ENCODE peak calls at places on chromosomes 3 and 15, in seven cellular contexts. Y is stimulated activated CD8-positive, alpha-beta memory T cell treated with anti-CD3 and anti-CD28 coated beads, Interleukin-7, amount 100 ng/mL, for 1 hour; H is hypothalamus; S is memory B cell; J is NCI-H1417; U is naive thymus-derived CD8-positive, alpha-beta T cell; V is OCI-M1. M is an unnamed sample.
A peak's percentile ranks its signal among the peaks of the same experiment; 100 is the strongest.

GRCh38 chr3:64152100-64152499 is 73.2 kb downstream of the PRICKLE2 start:
- DNase-seq in Y (no peak), H (peak; percentile 58), S (no peak), J (no peak), U (no peak), V (no peak), M (no peak)

GRCh38 chr15:59218099-59218498 is 11.5 kb downstream of the LDHAL6B start:
- DNase-seq in Y (no peak), H (no peak), S (no peak), J (no peak), U (no peak), V (no peak), M (no peak)

GRCh38 chr15:38671675-38672141 is 107.1 kb upstream of the RASGRP1 start:
- DNase-seq in Y (no peak), H (no peak), S (peak; percentile 47), J (no peak), U (peak; percentile 60), V (no peak), M (peak; percentile 26)

GRCh38 chr3:28586325-28586724 is 237.7 kb upstream of the AZI2 start:
- DNase-seq in Y (no peak), H (no peak), S (no peak), J (no peak), U (no peak), V (no peak), M (no peak)

GRCh38 chr3:1613962-1614361 is 484.7 kb upstream of the CNTN4 start:
- DNase-seq in Y (no peak), H (no peak), S (no peak), J (no peak), U (no peak), V (no peak), M (no peak)

GRCh38 chr3:168996622-168997021 is 666.9 kb downstream of the MECOM start:
- DNase-seq in Y (no peak), H (no peak), S (no peak), J (no peak), U (no peak), V (peak; percentile 94), M (no peak)

GRCh38 chr3:9903904-9904303 is 1.3 kb downstream of the IL17RE start:
- DNase-seq in Y (no peak), H (no peak), S (no peak), J (no peak), U (no peak), V (no peak), M (peak; percentile 28)

GRCh38 chr15:41996376-41996775 is 24.0 kb upstream of the EHD4 start:
- DNase-seq in Y (no peak), H (no peak), S (no peak), J (no peak), U (no peak), V (no peak), M (no peak)

GRCh38 chr3:125051715-125052581 is 3.8 kb downstream of the HEG1 start:
- DNase-seq in Y (peak; percentile 44), H (no peak), S (no peak), J (no peak), U (peak; percentile 77), V (peak; percentile 5), M (peak; percentile 69)

GRCh38 chr15:42107483-42107882 is 13.1 kb upstream of the PLA2G4D start:
- DNase-seq in Y (no peak), H (no peak), S (no peak), J (peak; percentile 63), U (no peak), V (no peak), M (peak; percentile 91)

GRCh38 chr3:117706037-117706436 is 996.5 kb downstream of the TUSC7 start:
- DNase-seq in Y (no peak), H (no peak), S (no peak), J (no peak), U (no peak), V (no peak), M (no peak)

GRCh38 chr3:43522702-43523362 is 99.0 kb downstream of the ANO10 start:
- DNase-seq in Y (no peak), H (no peak), S (no peak), J (no peak), U (no peak), V (peak; percentile 61), M (no peak)

GRCh38 chr15:78243491-78243941 is 9.2 kb upstream of the ACSBG1 start:
- DNase-seq in Y (no peak), H (peak; percentile 55), S (no peak), J (no peak), U (no peak), V (no peak), M (no peak)

GRCh38 chr3:129836381-129837056 is 57.0 kb downstream of the TMCC1 start:
- DNase-seq in Y (no peak), H (no peak), S (no peak), J (no peak), U (no peak), V (peak; percentile 3), M (no peak)

GRCh38 chr15:65653341-65653740 is 31.6 kb downstream of the SLC24A1 start:
- DNase-seq in Y (no peak), H (no peak), S (no peak), J (no peak), U (no peak), V (no peak), M (no peak)

GRCh38 chr3:189756651-189757078 is 125.5 kb downstream of the TP63 start:
- DNase-seq in Y (no peak), H (no peak), S (no peak), J (peak; percentile 46), U (no peak), V (no peak), M (peak; percentile 13)

GRCh38 chr3:192875971-192876565 is 41.6 kb downstream of the MB21D2 start:
- DNase-seq in Y (no peak), H (no peak), S (no peak), J (peak; percentile 7), U (no peak), V (no peak), M (no peak)

GRCh38 chr3:172391592-172392302 is 56.5 kb downstream of the GHSR start:
- DNase-seq in Y (no peak), H (no peak), S (no peak), J (no peak), U (no peak), V (peak; percentile 91), M (no peak)

GRCh38 chr3:169389925-169390253 is 273.6 kb downstream of the MECOM start:
- DNase-seq in Y (no peak), H (no peak), S (no peak), J (no peak), U (no peak), V (no peak), M (no peak)

GRCh38 chr15:66401130-66402021 is 14.7 kb downstream of the MAP2K1 start:
- DNase-seq in Y (no peak), H (no peak), S (no peak), J (no peak), U (peak; percentile 26), V (no peak), M (no peak)

GRCh38 chr15:74240002-74240568 is 4.0 kb downstream of the CCDC33 start:
- DNase-seq in Y (no peak), H (peak; percentile 86), S (no peak), J (peak; percentile 97), U (no peak), V (no peak), M (peak; percentile 98)

GRCh38 chr15:57596978-57597377 is 5.3 kb downstream of the MYZAP start:
- DNase-seq in Y (no peak), H (no peak), S (no peak), J (no peak), U (no peak), V (no peak), M (no peak)

GRCh38 chr3:171311784-171312183 is 148.4 kb downstream of the TNIK start:
- DNase-seq in Y (no peak), H (no peak), S (no peak), J (no peak), U (no peak), V (peak; percentile 71), M (no peak)

GRCh38 chr15:62648954-62649353 is 393.6 kb upstream of the TPM1 start:
- DNase-seq in Y (no peak), H (no peak), S (no peak), J (no peak), U (no peak), V (peak; percentile 17), M (no peak)

GRCh38 chr15:70078578-70079417 is 18.9 kb downstream of the TLE3 start:
- DNase-seq in Y (no peak), H (no peak), S (no peak), J (no peak), U (no peak), V (no peak), M (no peak)

GRCh38 chr3:30319713-30320112 is 286.7 kb upstream of the TGFBR2 start:
- DNase-seq in Y (no peak), H (no peak), S (peak; percentile 29), J (peak; percentile 9), U (peak; percentile 63), V (peak; percentile 84), M (peak; percentile 76)

GRCh38 chr3:16478516-16478915 is 35.0 kb downstream of the RFTN1 start:
- DNase-seq in Y (no peak), H (no peak), S (no peak), J (no peak), U (no peak), V (no peak), M (no peak)

GRCh38 chr3:51371943-51372557 is 13.0 kb upstream of the MANF start:
- DNase-seq in Y (no peak), H (peak; percentile 39), S (no peak), J (peak; percentile 6), U (peak; percentile 58), V (peak; percentile 71), M (peak; percentile 27)

GRCh38 chr3:128226794-128227399 is 73.6 kb downstream of the EEFSEC start:
- DNase-seq in Y (no peak), H (peak; percentile 20), S (no peak), J (no peak), U (peak; percentile 29), V (peak; percentile 70), M (no peak)

GRCh38 chr15:56659197-56659596 is 74.1 kb downstream of the ZNF280D start:
- DNase-seq in Y (no peak), H (no peak), S (no peak), J (no peak), U (no peak), V (no peak), M (no peak)

GRCh38 chr15:56736308-56736707 is 3.0 kb upstream of the ZNF280D start:
- DNase-seq in Y (no peak), H (no peak), S (no peak), J (no peak), U (no peak), V (no peak), M (no peak)

GRCh38 chr3:141482250-141482937 is 4.4 kb upstream of the RASA2 start:
- DNase-seq in Y (no peak), H (no peak), S (no peak), J (no peak), U (no peak), V (peak; percentile 31), M (no peak)

GRCh38 chr3:11201246-11202024 is 47.1 kb downstream of the HRH1 start:
- DNase-seq in Y (no peak), H (no peak), S (no peak), J (no peak), U (no peak), V (no peak), M (no peak)

GRCh38 chr3:11717768-11718581 is 74.3 kb upstream of the VGLL4 start:
- DNase-seq in Y (no peak), H (no peak), S (no peak), J (no peak), U (peak; percentile 1), V (no peak), M (no peak)

GRCh38 chr3:167780214-167780613 is 44.7 kb downstream of the SERPINI1 start:
- DNase-seq in Y (no peak), H (no peak), S (no peak), J (no peak), U (no peak), V (no peak), M (no peak)

GRCh38 chr3:142279965-142280590 is 54.7 kb upstream of the GK5 start:
- DNase-seq in Y (peak; percentile 5), H (peak; percentile 51), S (peak; percentile 13), J (peak; percentile 63), U (peak; percentile 58), V (peak; percentile 88), M (peak; percentile 86)

M was measured in NCI-H2171 treated with DMSO at 0.1 percent for 48 hours.